ENCODE peak calls at places on chromosomes 4 and X, in five cellular contexts. B is small intestine, I is amniotic stem cell, R is HEK293T, L is D721Med. V is an unnamed sample.

GRCh38 chr4:173538903-173539445 is 8.9 kb upstream of the HAND2 start:
- DNase-seq in B (no peak), I (no peak), L (no peak), R (no peak), V (no peak)

GRCh38 chrX:153878969-153879653 is 6.9 kb downstream of the L1CAM start:
- DNase-seq in L (no peak), R (no peak), I (no peak), B (no peak), V (no peak)

GRCh38 chrX:107675823-107676555 is 47.7 kb downstream of the PRPS1 start:
- DNase-seq in L (no peak), B (peak), R (no peak), I (no peak), V (peak)

GRCh38 chr4:186144180-186144579 is 39.7 kb downstream of the FAM149A start:
- DNase-seq in B (peak), L (no peak), R (peak), I (peak), V (peak)

GRCh38 chr4:118954246-118954645 is 65.6 kb downstream of the SYNPO2 start:
- DNase-seq in L (no peak), R (no peak), I (no peak), B (no peak), V (no peak)

GRCh38 chr4:106869551-106869950 is 166.6 kb downstream of the DKK2 start:
- DNase-seq in I (no peak), B (no peak), L (no peak), R (no peak), V (no peak)

GRCh38 chr4:88939697-88940096 is 117.3 kb downstream of the FAM13A start:
- DNase-seq in I (no peak), L (no peak), R (no peak), B (no peak), V (no peak)

GRCh38 chrX:120452131-120452530 is 17.0 kb downstream of the LAMP2 start:
- DNase-seq in I (no peak), B (no peak), R (peak), L (no peak), V (no peak)

GRCh38 chr4:113113151-113113550 is 63.7 kb downstream of the ANK2 start:
- DNase-seq in I (no peak), L (no peak), B (no peak), R (no peak), V (no peak)

GRCh38 chr4:8210631-8211030 is 11.5 kb downstream of the SH3TC1 start:
- DNase-seq in L (no peak), I (no peak), B (no peak), R (no peak), V (no peak)

GRCh38 chr4:48698029-48698901 is 81.8 kb downstream of the FRYL start:
- DNase-seq in B (peak), I (peak), L (no peak), R (no peak), V (peak)